ENCODE peak calls at places on chromosomes 3 and 15, in five cellular contexts. One of them, this sample, is unnamed.

GRCh38 chr3:86984271-86984670 is 6.7 kb downstream of the VGLL3 start:
- DNase-seq in AG08396: no peak
- DNase-seq in GM12864: no peak
- DNase-seq in lung: no peak
- DNase-seq in substantia nigra: no peak
- DNase-seq in this sample: no peak

GRCh38 chr3:12507871-12508281 is 23.6 kb downstream of the TSEN2 start:
- DNase-seq in GM12864: no peak
- DNase-seq in substantia nigra: no peak
- DNase-seq in AG08396: peak
- DNase-seq in lung: no peak
- DNase-seq in this sample: peak

GRCh38 chr15:26889298-26889898 is 22.5 kb downstream of the GABRA5 start:
- DNase-seq in lung: no peak
- DNase-seq in GM12864: peak
- DNase-seq in substantia nigra: peak
- DNase-seq in AG08396: peak
- DNase-seq in this sample: no peak

GRCh38 chr15:56948766-56949105 is 30.3 kb downstream of the TCF12 start:
- DNase-seq in GM12864: no peak
- DNase-seq in AG08396: no peak
- DNase-seq in lung: no peak
- DNase-seq in substantia nigra: no peak
- DNase-seq in this sample: no peak

GRCh38 chr15:68585574-68586273 is 6.9 kb downstream of the CORO2B start:
- DNase-seq in lung: no peak
- DNase-seq in GM12864: no peak
- DNase-seq in substantia nigra: peak
- DNase-seq in AG08396: no peak
- DNase-seq in this sample: no peak

GRCh38 chr3:32313723-32314473 is 75.4 kb downstream of the CMTM8 start:
- DNase-seq in GM12864: no peak
- DNase-seq in AG08396: no peak
- DNase-seq in substantia nigra: no peak
- DNase-seq in lung: no peak
- DNase-seq in this sample: no peak

GRCh38 chr15:57070674-57071073 is 152.2 kb downstream of the TCF12 start:
- DNase-seq in lung: no peak
- DNase-seq in AG08396: no peak
- DNase-seq in GM12864: no peak
- DNase-seq in substantia nigra: no peak
- DNase-seq in this sample: no peak

GRCh38 chr3:122681294-122682015 is 816 bp downstream of the PARP14 start:
- DNase-seq in substantia nigra: no peak
- DNase-seq in GM12864: no peak
- DNase-seq in AG08396: no peak
- DNase-seq in lung: no peak
- DNase-seq in this sample: no peak

GRCh38 chr15:25508369-25509002 is 69.7 kb upstream of the UBE3A start:
- DNase-seq in substantia nigra: no peak
- DNase-seq in lung: no peak
- DNase-seq in AG08396: peak
- DNase-seq in GM12864: no peak
- DNase-seq in this sample: peak

GRCh38 chr3:100329800-100330489 is 4.6 kb upstream of the NIT2 start:
- DNase-seq in substantia nigra: no peak
- DNase-seq in lung: no peak
- DNase-seq in AG08396: no peak
- DNase-seq in GM12864: no peak
- DNase-seq in this sample: no peak

GRCh38 chr3:8239718-8240698 is 261.6 kb upstream of the LMCD1 start:
- DNase-seq in lung: no peak
- DNase-seq in AG08396: peak
- DNase-seq in substantia nigra: peak
- DNase-seq in GM12864: peak
- DNase-seq in this sample: peak

GRCh38 chr3:124409650-124410275 is 320.5 kb upstream of the UMPS start:
- DNase-seq in GM12864: no peak
- DNase-seq in substantia nigra: no peak
- DNase-seq in lung: no peak
- DNase-seq in AG08396: no peak
- DNase-seq in this sample: peak

GRCh38 chr15:74257105-74257504 is 21.0 kb downstream of the CCDC33 start:
- DNase-seq in AG08396: no peak
- DNase-seq in lung: no peak
- DNase-seq in substantia nigra: no peak
- DNase-seq in GM12864: no peak
- DNase-seq in this sample: no peak

GRCh38 chr3:125643127-125643526 is 47.8 kb upstream of the OSBPL11 start:
- DNase-seq in AG08396: no peak
- DNase-seq in substantia nigra: no peak
- DNase-seq in GM12864: no peak
- DNase-seq in lung: no peak
- DNase-seq in this sample: no peak

GRCh38 chr3:194275231-194275671 is 75.9 kb downstream of the CPN2 start:
- DNase-seq in GM12864: no peak
- DNase-seq in lung: no peak
- DNase-seq in AG08396: no peak
- DNase-seq in substantia nigra: no peak
- DNase-seq in this sample: no peak

GRCh38 chr3:10957976-10958749 is 34.4 kb upstream of the SLC6A1 start:
- DNase-seq in substantia nigra: no peak
- DNase-seq in GM12864: no peak
- DNase-seq in AG08396: no peak
- DNase-seq in lung: peak
- DNase-seq in this sample: no peak

GRCh38 chr15:74157868-74158827 is 15.4 kb upstream of the ISLR start:
- DNase-seq in lung: no peak
- DNase-seq in substantia nigra: no peak
- DNase-seq in GM12864: no peak
- DNase-seq in AG08396: no peak
- DNase-seq in this sample: no peak

GRCh38 chr3:150412599-150413069 is 4.5 kb downstream of the TSC22D2 start:
- DNase-seq in AG08396: peak
- DNase-seq in lung: no peak
- DNase-seq in GM12864: no peak
- DNase-seq in substantia nigra: no peak
- DNase-seq in this sample: no peak

GRCh38 chr3:134650431-134651346 is at the start of gene KY:
- DNase-seq in GM12864: no peak
- DNase-seq in AG08396: peak
- DNase-seq in lung: no peak
- DNase-seq in substantia nigra: peak
- DNase-seq in this sample: peak

GRCh38 chr3:130392266-130392665 is 46.8 kb downstream of the COL6A5 start:
- DNase-seq in GM12864: no peak
- DNase-seq in substantia nigra: no peak
- DNase-seq in lung: no peak
- DNase-seq in AG08396: no peak
- DNase-seq in this sample: no peak

GRCh38 chr3:155370198-155370597 is 76.7 kb upstream of the STRIT1 start:
- DNase-seq in lung: peak
- DNase-seq in AG08396: no peak
- DNase-seq in substantia nigra: no peak
- DNase-seq in GM12864: no peak
- DNase-seq in this sample: no peak

GRCh38 chr3:31962801-31963205 is 18.3 kb downstream of the OSBPL10 start:
- DNase-seq in substantia nigra: no peak
- DNase-seq in GM12864: no peak
- DNase-seq in AG08396: no peak
- DNase-seq in lung: no peak
- DNase-seq in this sample: no peak

GRCh38 chr3:105014631-105015030 is 352.1 kb upstream of the ALCAM start:
- DNase-seq in GM12864: no peak
- DNase-seq in AG08396: no peak
- DNase-seq in lung: no peak
- DNase-seq in substantia nigra: no peak
- DNase-seq in this sample: no peak

GRCh38 chr3:194691481-194692281 is 6.0 kb downstream of the FAM43A start:
- DNase-seq in lung: no peak
- DNase-seq in GM12864: peak
- DNase-seq in substantia nigra: no peak
- DNase-seq in AG08396: no peak
- DNase-seq in this sample: no peak

GRCh38 chr3:51712963-51713362 is 6.1 kb downstream of the GRM2 start:
- DNase-seq in AG08396: no peak
- DNase-seq in substantia nigra: no peak
- DNase-seq in lung: no peak
- DNase-seq in GM12864: no peak
- DNase-seq in this sample: no peak

GRCh38 chr3:37693791-37694194 is 167.9 kb upstream of the CTDSPL start:
- DNase-seq in substantia nigra: no peak
- DNase-seq in AG08396: no peak
- DNase-seq in lung: no peak
- DNase-seq in GM12864: no peak
- DNase-seq in this sample: peak

This sample was measured in ELF-1.